ENCODE peak calls at places on chromosomes 12 and 14, in six cellular contexts. Z, C, R, A, F and H are unnamed samples.

GRCh38 chr14:67734675-67735074 is 33.0 kb downstream of the RDH12 start:
- DNase-seq in Z (no peak), C (no peak), R (no peak), A (no peak), F (no peak), H (no peak)

GRCh38 chr12:54051081-54051912 is 2.3 kb upstream of the HOXC4 start:
- DNase-seq in Z (no peak), C (no peak), R (no peak), A (no peak), F (no peak), H (no peak)

GRCh38 chr14:51182166-51182565 is 57.9 kb upstream of the TMX1 start:
- DNase-seq in Z (no peak), C (no peak), R (peak), A (no peak), F (no peak), H (no peak)

GRCh38 chr12:101941306-101942000 is 64.1 kb downstream of the DRAM1 start:
- DNase-seq in Z (no peak), C (no peak), R (no peak), A (no peak), F (no peak), H (no peak)

GRCh38 chr12:70543444-70543843 is 93.8 kb downstream of the PTPRB start:
- DNase-seq in Z (no peak), C (no peak), R (peak), A (no peak), F (no peak), H (no peak)

GRCh38 chr14:36949371-36949770 is 223.0 kb downstream of the SLC25A21 start:
- DNase-seq in Z (no peak), C (no peak), R (no peak), A (no peak), F (no peak), H (no peak)

GRCh38 chr12:89752331-89752730 is 43.7 kb upstream of the ATP2B1 start:
- DNase-seq in Z (no peak), C (no peak), R (no peak), A (no peak), F (peak), H (no peak)

GRCh38 chr12:101076940-101077351 is 133.1 kb downstream of the SLC5A8 start:
- DNase-seq in Z (no peak), C (no peak), R (peak), A (no peak), F (no peak), H (no peak)

GRCh38 chr14:33943081-33943480 is 7.8 kb downstream of the EGLN3 start:
- DNase-seq in Z (no peak), C (no peak), R (no peak), A (no peak), F (no peak), H (peak)

GRCh38 chr14:31457665-31458659 is 656 bp upstream of the DTD2 start:
- DNase-seq in Z (no peak), C (no peak), R (peak), A (no peak), F (no peak), H (no peak)

GRCh38 chr12:3491938-3492867 is 1.2 kb downstream of the PRMT8 start:
- DNase-seq in Z (peak), C (peak), R (peak), A (peak), F (no peak), H (peak)

GRCh38 chr12:6941786-6942185 is 1.8 kb upstream of the RNU7-1 start:
- DNase-seq in Z (no peak), C (peak), R (no peak), A (peak), F (no peak), H (no peak)

GRCh38 chr12:131009595-131010270 is 56.0 kb downstream of the ADGRD1 start:
- DNase-seq in Z (no peak), C (no peak), R (no peak), A (no peak), F (no peak), H (no peak)

GRCh38 chr12:69102856-69103255 is 136.5 kb upstream of the CPSF6 start:
- DNase-seq in Z (no peak), C (no peak), R (no peak), A (no peak), F (no peak), H (no peak)

GRCh38 chr14:85088231-85088630 is 441.7 kb upstream of the FLRT2 start:
- DNase-seq in Z (no peak), C (no peak), R (peak), A (no peak), F (no peak), H (no peak)

GRCh38 chr12:54383041-54383609 is 1.4 kb downstream of the ZNF385A start:
- DNase-seq in Z (no peak), C (peak), R (peak), A (no peak), F (no peak), H (no peak)

GRCh38 chr14:48398675-48399282 is 723.4 kb upstream of the MDGA2 start:
- DNase-seq in Z (no peak), C (no peak), R (peak), A (no peak), F (no peak), H (no peak)

GRCh38 chr14:103621860-103622259 is 7.2 kb upstream of the KLC1 start:
- DNase-seq in Z (no peak), C (no peak), R (no peak), A (no peak), F (no peak), H (no peak)

GRCh38 chr12:77751939-77752338 is 78.8 kb upstream of the NAV3 start:
- DNase-seq in Z (no peak), C (no peak), R (peak), A (no peak), F (no peak), H (no peak)

GRCh38 chr12:11810160-11810559 is 160.7 kb downstream of the ETV6 start:
- DNase-seq in Z (no peak), C (no peak), R (no peak), A (no peak), F (no peak), H (no peak)

GRCh38 chr14:24171422-24172260 is at the start of gene REC8:
- DNase-seq in Z (peak), C (peak), R (peak), A (peak), F (peak), H (peak)

GRCh38 chr12:108683906-108684556 is 47.3 kb downstream of the CORO1C start:
- DNase-seq in Z (no peak), C (no peak), R (no peak), A (no peak), F (no peak), H (no peak)
- H3K27ac ChIP-seq in Z (no peak), C (peak), R (no peak), A (no peak), F (no peak), H (peak)

GRCh38 chr12:55795950-55796349 is 21.6 kb downstream of the SARNP start:
- DNase-seq in Z (no peak), C (no peak), R (no peak), A (no peak), F (no peak), H (no peak)

GRCh38 chr12:55797550-55797949 is 20.0 kb downstream of the SARNP start:
- DNase-seq in Z (no peak), C (no peak), R (no peak), A (no peak), F (no peak), H (no peak)

GRCh38 chr12:55797068-55797467 is 20.5 kb downstream of the SARNP start:
- DNase-seq in Z (no peak), C (no peak), R (peak), A (no peak), F (no peak), H (no peak)
- TF ChIP-seq CTCF in Z (peak), C (peak), R (peak), A (no peak), F (no peak), H (peak)

GRCh38 chr14:100159865-100160533 is 554 bp upstream of the DEGS2 start:
- DNase-seq in Z (no peak), C (no peak), R (no peak), A (no peak), F (no peak), H (no peak)
- H3K4me3 ChIP-seq in Z (peak), C (peak), R (no peak), A (peak), F (peak), H (peak)

GRCh38 chr12:91222746-91223145 is 40.1 kb upstream of the DCN start:
- DNase-seq in Z (no peak), C (no peak), R (peak), A (no peak), F (no peak), H (no peak)
- H3K27ac ChIP-seq in Z (peak), C (no peak), R (peak), A (no peak), F (no peak), H (no peak)